ENCODE peak calls at places on chromosomes 11 and 22, in nine cellular contexts. W is uterus, E is breast epithelium, I is stomach, S is IMR-90, P is ovary, K is endothelial cell of umbilical vein, V is K562, J is heart left ventricle. N is an unnamed sample.

GRCh38 chr11:72233773-72234513 is 9.4 kb downstream of the INPPL1 start:
- DNase-seq in W (no peak), E (no peak), I (no peak), S (no peak), P (no peak), K (no peak), V (no peak), J (no peak), N (no peak)

GRCh38 chr11:109641549-109641948 is 219.6 kb downstream of the C11orf87 start:
- DNase-seq in W (no peak), E (no peak), I (no peak), S (peak; percentile 38), P (no peak), K (no peak), V (no peak), J (no peak), N (no peak)

GRCh38 chr11:119476666-119477331 is 53.8 kb upstream of the THY1 start:
- DNase-seq in W (no peak), E (peak; percentile 15), I (peak; percentile 21), S (no peak), P (no peak), K (no peak), V (no peak), J (no peak), N (no peak)

GRCh38 chr11:131649861-131650260 is 279.4 kb downstream of the NTM start:
- DNase-seq in W (no peak), E (no peak), I (no peak), S (no peak), P (no peak), K (no peak), V (no peak), J (no peak), N (no peak)

GRCh38 chr11:34161812-34162506 is 56.5 kb downstream of the NAT10 start:
- DNase-seq in W (no peak), E (no peak), I (no peak), S (peak; percentile 20), P (no peak), K (no peak), V (peak; percentile 66), J (no peak), N (peak; percentile 93)

GRCh38 chr11:111523343-111523742 is 8.8 kb downstream of the HOATZ start:
- DNase-seq in W (no peak), E (no peak), I (no peak), S (no peak), P (no peak), K (no peak), V (no peak), J (no peak), N (no peak)

GRCh38 chr11:96341237-96342130 is 1.5 kb downstream of the MAML2 start:
- DNase-seq in W (peak; percentile 52), E (peak; percentile 73), I (peak; percentile 60), S (peak; percentile 56), P (peak; percentile 73), K (peak; percentile 49), V (peak; percentile 75), J (peak; percentile 73), N (peak; percentile 34)

GRCh38 chr22:44037519-44038370 is 13.6 kb downstream of the PARVB start:
- DNase-seq in W (peak; percentile 74), E (no peak), I (no peak), S (peak; percentile 97), P (peak; percentile 70), K (peak; percentile 85), V (no peak), J (no peak), N (peak; percentile 90)

GRCh38 chr22:43274595-43275240 is 68.5 kb downstream of the SCUBE1 start:
- DNase-seq in W (no peak), E (no peak), I (no peak), S (no peak), P (no peak), K (no peak), V (no peak), J (no peak), N (no peak)

GRCh38 chr11:8867035-8867434 is 44.0 kb upstream of the AKIP1 start:
- DNase-seq in W (no peak), E (no peak), I (no peak), S (peak; percentile 16), P (no peak), K (no peak), V (no peak), J (no peak), N (no peak)

GRCh38 chr11:69949327-69949726 is 128.8 kb upstream of the ANO1 start:
- DNase-seq in W (no peak), E (peak; percentile 78), I (peak; percentile 37), S (peak; percentile 95), P (no peak), K (peak; percentile 68), V (peak; percentile 37), J (no peak), N (peak; percentile 29)

GRCh38 chr11:119615003-119615878 is 113.8 kb downstream of the NECTIN1 start:
- DNase-seq in W (no peak), E (no peak), I (no peak), S (peak; percentile 90), P (no peak), K (peak; percentile 88), V (no peak), J (no peak), N (no peak)

GRCh38 chr11:88508558-88508807 is 170.9 kb upstream of the CTSC start:
- DNase-seq in W (no peak), E (no peak), I (no peak), S (no peak), P (no peak), K (no peak), V (no peak), J (peak; percentile 57), N (no peak)

GRCh38 chr11:40306938-40307548 is 1152.4 kb downstream of the LRRC4C start:
- DNase-seq in W (no peak), E (no peak), I (no peak), S (peak; percentile 63), P (no peak), K (peak; percentile 64), V (peak; percentile 28), J (no peak), N (no peak)

GRCh38 chr11:33701831-33702230 is 1.2 kb upstream of the C11orf91 start:
- DNase-seq in W (no peak), E (peak; percentile 60), I (peak; percentile 39), S (peak; percentile 92), P (no peak), K (peak; percentile 96), V (no peak), J (no peak), N (no peak)

DNA sequence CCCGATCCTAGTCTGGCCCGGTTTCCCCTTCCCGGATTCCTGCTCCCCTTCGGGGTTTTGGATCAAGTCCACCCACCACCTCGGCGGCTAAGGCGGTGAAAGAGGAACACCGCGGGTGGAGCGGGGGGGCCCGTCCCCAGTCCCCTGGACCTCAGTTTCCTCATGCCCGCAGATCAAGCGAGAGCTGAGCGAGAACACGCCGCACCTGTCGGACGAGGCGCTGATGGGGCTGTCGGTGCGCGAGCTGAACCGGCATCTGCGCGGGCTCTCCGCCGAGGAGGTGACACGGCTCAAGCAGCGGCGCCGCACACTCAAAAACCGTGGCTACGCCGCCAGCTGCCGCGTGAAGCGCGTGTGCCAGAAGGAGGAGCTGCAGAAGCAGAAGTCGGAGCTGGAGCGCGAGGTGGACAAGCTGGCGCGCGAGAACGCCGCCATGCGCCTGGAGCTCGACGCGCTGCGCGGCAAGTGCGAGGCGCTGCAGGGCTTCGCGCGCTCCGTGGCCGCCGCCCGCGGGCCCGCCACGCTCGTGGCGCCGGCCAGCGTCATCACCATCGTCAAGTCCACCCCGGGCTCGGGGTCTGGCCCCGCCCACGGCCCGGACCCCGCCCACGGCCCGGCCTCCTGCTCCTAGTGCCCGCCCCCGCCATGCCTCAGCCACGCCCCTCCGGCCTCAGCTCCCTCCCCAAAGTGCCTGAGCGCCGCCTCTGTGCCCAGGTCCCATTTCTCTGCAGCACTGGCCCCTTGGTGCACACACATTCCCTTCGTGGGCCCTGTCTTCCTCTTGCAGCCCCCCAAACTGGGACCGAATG is 12.7 kb downstream of the MAFF start:
- DNase-seq in W (peak; percentile 62), E (peak; percentile 74), I (peak; percentile 63), S (peak; percentile 49), P (peak; percentile 74), K (peak; percentile 50), V (peak; percentile 94), J (peak; percentile 88), N (peak; percentile 83)
- TF ChIP-seq CTCF in W (no peak), E (no peak), I (no peak), S (no peak), P (peak; percentile 31), K (no peak), V (peak; percentile 44), J (no peak), N (peak; percentile 15)

DNA sequence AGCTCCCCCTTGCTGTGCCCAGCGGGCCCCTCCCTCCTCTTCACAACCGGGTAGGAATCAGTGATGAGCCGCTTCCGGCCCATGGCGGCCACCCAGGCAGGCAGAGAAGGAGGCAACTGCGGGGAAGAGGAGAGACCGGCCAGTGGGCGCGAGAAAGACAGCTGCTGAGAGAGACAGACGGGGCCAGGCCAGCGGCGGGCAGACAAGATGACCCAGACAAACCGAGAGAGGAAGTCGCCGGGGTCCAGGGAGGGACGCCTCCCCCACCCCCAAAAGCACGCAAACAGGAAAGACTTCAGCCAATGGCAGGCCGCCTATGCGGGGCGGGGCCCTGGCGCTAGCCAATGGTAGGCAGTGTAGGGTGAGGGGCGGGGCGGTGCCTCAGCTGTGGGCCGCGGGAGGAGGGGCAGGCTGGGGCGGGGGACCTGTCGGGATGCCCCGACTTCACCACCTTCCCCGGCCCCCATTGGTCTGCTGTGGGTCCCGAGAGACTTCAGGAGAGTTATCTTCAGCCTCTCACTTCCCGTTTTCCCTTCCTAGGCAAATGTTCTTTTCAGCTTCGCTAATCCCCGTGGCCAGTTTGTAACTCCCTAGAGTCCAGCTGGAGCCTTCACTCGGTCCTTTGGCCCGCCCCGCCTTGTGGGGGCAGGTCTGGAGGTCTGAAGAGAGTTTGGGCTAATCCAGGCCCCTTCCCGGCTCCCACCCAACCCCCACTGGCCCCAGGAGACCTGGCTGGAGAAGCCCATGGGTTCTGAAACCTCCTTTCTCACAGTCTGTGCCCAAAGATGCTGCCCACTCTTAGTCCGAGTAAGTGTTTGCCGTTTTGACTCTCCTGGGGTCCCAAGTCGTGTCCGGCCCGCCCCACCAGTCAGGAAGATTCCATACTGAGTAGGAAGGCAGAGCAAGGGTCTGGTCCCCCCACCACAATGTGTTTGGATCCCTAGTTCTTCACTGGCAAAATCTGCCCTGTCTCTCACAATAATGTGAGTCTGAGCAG is at the start of gene POLD4:
- DNase-seq in W (peak; percentile 99), E (peak; percentile 98), I (peak; percentile 99), S (peak; percentile 92), P (peak; percentile 99), K (peak; percentile 97), V (peak; percentile 99), J (peak; percentile 100), N (peak; percentile 99)
- TF ChIP-seq POLR2A in W (peak; percentile 88), E (peak; percentile 88), I (no peak), S (peak; percentile 91), P (peak; percentile 83), K (peak; percentile 95), V (peak; percentile 93), J (no peak), N (peak; percentile 87)

GRCh38 chr11:3161720-3162409 is 3.2 kb downstream of the OSBPL5 start:
- DNase-seq in W (peak; percentile 11), E (no peak), I (no peak), S (no peak), P (no peak), K (no peak), V (no peak), J (no peak), N (no peak)
- TF ChIP-seq CTCF in W (no peak), E (no peak), I (no peak), S (no peak), P (no peak), K (no peak), V (no peak), J (no peak), N (no peak)

GRCh38 chr11:447923-448731 is 2.0 kb upstream of the PTDSS2 start:
- DNase-seq in W (peak; percentile 93), E (peak; percentile 91), I (peak; percentile 97), S (peak; percentile 84), P (peak; percentile 96), K (peak; percentile 91), V (peak; percentile 95), J (peak; percentile 97), N (peak; percentile 98)
- TF ChIP-seq POLR2A in W (peak; percentile 81), E (peak; percentile 71), I (no peak), S (peak; percentile 65), P (peak; percentile 90), K (peak; percentile 82), V (peak; percentile 84), J (no peak), N (peak; percentile 74)

N was measured in adrenal gland.